ENCODE peak calls at places on chromosome 2, in seven cellular contexts. T is transverse colon, C is H1, S is ovary, B is GM12878, J is A549, Q is stomach. R is an unnamed sample.

GRCh38 chr2:24049485-24050021 is at the start of gene FKBP1B:
- DNase-seq in T (peak; percentile 80), C (peak; percentile 89), S (peak; percentile 50), B (no peak), J (peak; percentile 67), Q (peak; percentile 80), R (peak; percentile 21)

GRCh38 chr2:25920326-25920725 is 42.0 kb upstream of the ASXL2 start:
- DNase-seq in T (no peak), C (no peak), S (no peak), B (no peak), J (no peak), Q (no peak), R (no peak)

GRCh38 chr2:220572385-220572784 is 945.0 kb downstream of the SLC4A3 start:
- DNase-seq in T (no peak), C (no peak), S (no peak), B (no peak), J (no peak), Q (no peak), R (no peak)

GRCh38 chr2:173090973-173091660 is 15.5 kb downstream of the MAP3K20 start:
- DNase-seq in T (no peak), C (no peak), S (peak; percentile 50), B (no peak), J (no peak), Q (no peak), R (no peak)

GRCh38 chr2:176582990-176583481 is 313.8 kb downstream of the MTX2 start:
- DNase-seq in T (no peak), C (no peak), S (peak; percentile 30), B (no peak), J (peak; percentile 87), Q (no peak), R (no peak)

GRCh38 chr2:169828141-169828811 is 1.0 kb downstream of the UBR3 start:
- DNase-seq in T (peak; percentile 41), C (no peak), S (no peak), B (peak; percentile 12), J (peak; percentile 32), Q (no peak), R (no peak)

GRCh38 chr2:61707984-61708852 is 145.6 kb downstream of the FAM161A start:
- DNase-seq in T (no peak), C (peak; percentile 32), S (no peak), B (peak; percentile 92), J (peak; percentile 79), Q (peak; percentile 60), R (no peak)

GRCh38 chr2:240139011-240139441 is 1.4 kb downstream of the OTOS start:
- DNase-seq in T (no peak), C (no peak), S (peak; percentile 14), B (no peak), J (no peak), Q (no peak), R (no peak)

GRCh38 chr2:182761903-182762302 is 45.8 kb downstream of the DNAJC10 start:
- DNase-seq in T (no peak), C (no peak), S (no peak), B (no peak), J (no peak), Q (no peak), R (peak; percentile 15)

GRCh38 chr2:109285244-109285651 is 156.2 kb downstream of the SH3RF3 start:
- DNase-seq in T (no peak), C (no peak), S (no peak), B (no peak), J (no peak), Q (no peak), R (no peak)

GRCh38 chr2:138630164-138630563 is 128.6 kb downstream of the SPOPL start:
- DNase-seq in T (no peak), C (no peak), S (no peak), B (no peak), J (no peak), Q (no peak), R (no peak)
- TF ChIP-seq EP300 in T (no peak), C (no peak), S (no peak), B (no peak), J (no peak), Q (no peak), R (no peak)

GRCh38 chr2:142868281-142868762 is 9.1 kb upstream of the KYNU start:
- DNase-seq in T (peak; percentile 77), C (no peak), S (no peak), B (no peak), J (peak; percentile 94), Q (peak; percentile 77), R (peak; percentile 26)
- TF ChIP-seq POLR2A in T (no peak), C (no peak), S (no peak), B (no peak), J (peak; percentile 23), Q (no peak), R (no peak)

DNA sequence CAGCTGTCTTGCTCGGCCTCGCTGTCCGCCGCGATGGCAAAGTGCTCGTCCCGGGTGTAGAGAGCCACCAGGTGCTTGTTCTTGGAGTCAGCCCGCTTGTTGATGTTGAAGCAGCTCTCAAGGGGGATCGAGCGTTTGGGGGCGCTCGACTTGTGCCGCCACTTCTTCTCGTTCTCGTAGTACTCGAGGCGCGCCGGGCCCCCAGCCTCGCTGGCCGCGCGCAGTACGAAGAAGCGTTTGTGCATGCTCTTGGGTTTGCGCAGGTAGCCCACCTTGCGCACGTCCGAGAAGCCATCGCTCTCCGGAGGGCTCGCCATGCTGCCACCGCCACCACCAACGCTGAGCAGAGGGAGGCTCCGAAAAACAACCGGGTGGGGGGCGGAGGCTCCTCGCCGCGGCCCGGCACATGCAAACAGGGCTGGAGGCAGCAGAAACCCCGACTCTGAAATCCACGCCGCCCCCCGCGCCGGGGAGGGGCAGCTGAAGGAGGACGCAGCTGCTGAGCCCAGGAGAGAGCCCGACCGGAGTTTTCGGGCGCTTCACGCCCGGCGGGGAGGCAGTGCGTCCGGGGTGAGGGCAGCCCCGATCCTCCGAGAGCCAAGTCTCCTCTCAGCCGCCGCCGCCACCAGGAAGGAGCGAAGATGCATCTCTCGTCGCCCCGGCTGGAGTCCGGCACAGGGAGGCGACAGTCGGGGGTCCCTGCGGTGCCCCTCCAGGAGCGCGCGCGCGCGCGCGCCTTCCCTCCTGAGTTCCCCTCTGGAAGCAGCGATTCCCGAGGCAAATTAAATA is 1.0 kb downstream of the IRS1 start:
- DNase-seq in T (peak; percentile 67), C (peak; percentile 72), S (peak; percentile 67), B (no peak), J (peak; percentile 74), Q (peak; percentile 46), R (no peak)
- TF ChIP-seq CTCF in T (no peak), C (peak; percentile 44), S (no peak), B (peak; percentile 27), J (peak; percentile 58), Q (no peak), R (peak; percentile 5)

GRCh38 chr2:138752231-138752956 is 27.8 kb downstream of the NXPH2 start:
- DNase-seq in T (no peak), C (no peak), S (no peak), B (no peak), J (no peak), Q (no peak), R (no peak)
- TF ChIP-seq EP300 in T (no peak), C (no peak), S (no peak), B (no peak), J (no peak), Q (no peak), R (no peak)

R was measured in tibial nerve.